ENCODE peak calls at places on chromosomes 6 and 20, in eight cellular contexts. One of them, this sample, is unnamed.

GRCh38 chr6:32972353-32973143 is 4.2 kb downstream of the BRD2 start:
- DNase-seq in fibroblast of the aortic adventitia: no peak
- DNase-seq in H1: no peak
- DNase-seq in keratinocyte: no peak
- DNase-seq in foreskin fibroblast: peak
- DNase-seq in AG04450: no peak
- DNase-seq in HCT116: no peak
- DNase-seq in thoracic aorta: no peak
- DNase-seq in this sample: no peak

GRCh38 chr20:21077809-21078345 is 28.3 kb downstream of the LINC00237 start:
- DNase-seq in foreskin fibroblast: no peak
- DNase-seq in fibroblast of the aortic adventitia: no peak
- DNase-seq in H1: no peak
- DNase-seq in thoracic aorta: no peak
- DNase-seq in keratinocyte: no peak
- DNase-seq in HCT116: no peak
- DNase-seq in AG04450: no peak
- DNase-seq in this sample: no peak

GRCh38 chr20:31751126-31751525 is 12.0 kb downstream of the TPX2 start:
- DNase-seq in H1: no peak
- DNase-seq in AG04450: peak
- DNase-seq in HCT116: no peak
- DNase-seq in thoracic aorta: no peak
- DNase-seq in keratinocyte: no peak
- DNase-seq in fibroblast of the aortic adventitia: peak
- DNase-seq in foreskin fibroblast: peak
- DNase-seq in this sample: no peak

GRCh38 chr6:44044154-44044539 is 83.1 kb downstream of the MRPL14 start:
- DNase-seq in AG04450: no peak
- DNase-seq in HCT116: no peak
- DNase-seq in foreskin fibroblast: no peak
- DNase-seq in fibroblast of the aortic adventitia: no peak
- DNase-seq in thoracic aorta: no peak
- DNase-seq in H1: no peak
- DNase-seq in keratinocyte: no peak
- DNase-seq in this sample: no peak

GRCh38 chr20:50588034-50588736 is 78.0 kb downstream of the PTPN1 start:
- DNase-seq in foreskin fibroblast: peak
- DNase-seq in keratinocyte: peak
- DNase-seq in H1: no peak
- DNase-seq in AG04450: no peak
- DNase-seq in thoracic aorta: no peak
- DNase-seq in fibroblast of the aortic adventitia: peak
- DNase-seq in HCT116: peak
- DNase-seq in this sample: no peak

GRCh38 chr6:111692327-111693164 is 86.9 kb upstream of the TRAF3IP2 start:
- DNase-seq in thoracic aorta: no peak
- DNase-seq in AG04450: no peak
- DNase-seq in H1: no peak
- DNase-seq in HCT116: no peak
- DNase-seq in fibroblast of the aortic adventitia: no peak
- DNase-seq in keratinocyte: no peak
- DNase-seq in foreskin fibroblast: peak
- DNase-seq in this sample: no peak

GRCh38 chr20:8829232-8829631 is 239.7 kb upstream of the PLCB4 start:
- DNase-seq in fibroblast of the aortic adventitia: no peak
- DNase-seq in HCT116: no peak
- DNase-seq in foreskin fibroblast: peak
- DNase-seq in H1: no peak
- DNase-seq in keratinocyte: no peak
- DNase-seq in thoracic aorta: no peak
- DNase-seq in AG04450: no peak
- DNase-seq in this sample: no peak

GRCh38 chr20:32386091-32386490 is 28.0 kb downstream of the ASXL1 start:
- DNase-seq in thoracic aorta: no peak
- DNase-seq in foreskin fibroblast: no peak
- DNase-seq in keratinocyte: no peak
- DNase-seq in H1: no peak
- DNase-seq in AG04450: no peak
- DNase-seq in HCT116: no peak
- DNase-seq in fibroblast of the aortic adventitia: peak
- DNase-seq in this sample: no peak

GRCh38 chr6:105794263-105794662 is 291.9 kb upstream of the PRDM1 start:
- DNase-seq in fibroblast of the aortic adventitia: peak
- DNase-seq in AG04450: no peak
- DNase-seq in thoracic aorta: no peak
- DNase-seq in HCT116: no peak
- DNase-seq in keratinocyte: no peak
- DNase-seq in H1: no peak
- DNase-seq in foreskin fibroblast: peak
- DNase-seq in this sample: no peak

GRCh38 chr6:119612176-119612870 is 262.8 kb upstream of the MAN1A1 start:
- DNase-seq in foreskin fibroblast: peak
- DNase-seq in keratinocyte: no peak
- DNase-seq in HCT116: no peak
- DNase-seq in H1: no peak
- DNase-seq in AG04450: no peak
- DNase-seq in fibroblast of the aortic adventitia: peak
- DNase-seq in thoracic aorta: no peak
- DNase-seq in this sample: no peak

GRCh38 chr6:139338845-139339244 is 35.6 kb downstream of the CITED2 start:
- DNase-seq in H1: no peak
- DNase-seq in thoracic aorta: no peak
- DNase-seq in HCT116: no peak
- DNase-seq in keratinocyte: no peak
- DNase-seq in fibroblast of the aortic adventitia: peak
- DNase-seq in AG04450: no peak
- DNase-seq in foreskin fibroblast: peak
- DNase-seq in this sample: no peak

GRCh38 chr6:135162678-135163439 is 18.2 kb upstream of the MYB start:
- DNase-seq in foreskin fibroblast: peak
- DNase-seq in keratinocyte: peak
- DNase-seq in fibroblast of the aortic adventitia: peak
- DNase-seq in AG04450: no peak
- DNase-seq in H1: peak
- DNase-seq in HCT116: peak
- DNase-seq in thoracic aorta: no peak
- DNase-seq in this sample: no peak

GRCh38 chr6:134111062-134111677 is 58.7 kb upstream of the SLC2A12 start:
- DNase-seq in thoracic aorta: no peak
- DNase-seq in keratinocyte: peak
- DNase-seq in foreskin fibroblast: peak
- DNase-seq in HCT116: peak
- DNase-seq in AG04450: no peak
- DNase-seq in fibroblast of the aortic adventitia: peak
- DNase-seq in H1: no peak
- DNase-seq in this sample: peak

GRCh38 chr6:134117409-134117808 is 65.0 kb upstream of the SLC2A12 start:
- DNase-seq in foreskin fibroblast: peak
- DNase-seq in HCT116: no peak
- DNase-seq in H1: no peak
- DNase-seq in thoracic aorta: no peak
- DNase-seq in fibroblast of the aortic adventitia: no peak
- DNase-seq in AG04450: no peak
- DNase-seq in keratinocyte: no peak
- DNase-seq in this sample: no peak

GRCh38 chr6:134115715-134116074 is 63.3 kb upstream of the SLC2A12 start:
- DNase-seq in foreskin fibroblast: no peak
- DNase-seq in thoracic aorta: no peak
- DNase-seq in keratinocyte: no peak
- DNase-seq in fibroblast of the aortic adventitia: no peak
- DNase-seq in H1: no peak
- DNase-seq in AG04450: no peak
- DNase-seq in HCT116: no peak
- DNase-seq in this sample: no peak

GRCh38 chr6:134114489-134114888 is 62.1 kb upstream of the SLC2A12 start:
- DNase-seq in thoracic aorta: no peak
- DNase-seq in foreskin fibroblast: no peak
- DNase-seq in HCT116: no peak
- DNase-seq in keratinocyte: no peak
- DNase-seq in AG04450: no peak
- DNase-seq in H1: no peak
- DNase-seq in fibroblast of the aortic adventitia: no peak
- DNase-seq in this sample: no peak

DNA sequence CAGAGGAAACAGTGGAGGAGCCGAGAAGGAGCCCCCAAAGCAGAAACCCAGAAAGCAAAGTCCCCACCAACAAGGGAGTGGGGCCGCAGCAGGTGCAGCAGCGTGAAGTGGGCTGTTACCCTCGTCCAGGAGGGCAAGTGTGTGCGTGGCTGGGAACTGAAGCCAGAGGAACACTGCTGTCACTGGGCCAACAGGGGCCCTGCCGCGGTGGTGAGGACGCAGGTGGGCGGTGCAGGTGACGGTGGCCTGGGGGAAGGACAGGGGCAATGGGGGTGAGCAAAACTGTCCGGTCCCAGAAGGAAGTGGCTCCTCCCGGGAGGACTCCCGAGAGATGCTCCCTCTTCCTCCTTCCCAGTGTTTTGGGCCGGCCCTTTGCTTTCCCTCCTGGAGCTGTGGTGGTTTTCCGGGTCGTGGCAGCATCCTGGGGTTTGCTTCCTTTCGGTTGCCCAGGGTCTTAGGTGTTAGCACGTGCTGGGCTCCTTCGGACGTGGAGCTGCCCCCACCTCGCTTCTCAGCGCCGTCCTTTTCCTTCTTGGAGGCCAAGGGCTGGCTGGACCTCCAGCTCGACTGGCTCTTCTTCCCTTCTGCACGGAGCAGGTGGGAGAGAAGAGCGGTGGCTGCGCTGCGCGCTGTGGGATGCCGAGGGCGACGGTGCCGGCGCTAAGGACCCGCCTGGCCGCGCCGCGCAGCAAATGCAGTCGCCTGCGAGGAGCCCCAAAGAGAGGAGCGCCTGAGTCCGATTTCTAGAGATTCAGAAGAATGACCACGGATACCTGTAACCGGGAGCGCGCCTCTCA is 62.7 kb upstream of the SLC2A12 start:
- DNase-seq in AG04450: no peak
- DNase-seq in fibroblast of the aortic adventitia: no peak
- DNase-seq in thoracic aorta: no peak
- DNase-seq in H1: no peak
- DNase-seq in foreskin fibroblast: no peak
- DNase-seq in keratinocyte: no peak
- DNase-seq in HCT116: no peak
- DNase-seq in this sample: no peak
- H3K4me3 ChIP-seq in AG04450: no peak
- H3K4me3 ChIP-seq in fibroblast of the aortic adventitia: no peak
- H3K4me3 ChIP-seq in thoracic aorta: peak
- H3K4me3 ChIP-seq in H1: no peak
- H3K4me3 ChIP-seq in foreskin fibroblast: no peak
- H3K4me3 ChIP-seq in keratinocyte: no peak
- H3K4me3 ChIP-seq in HCT116: no peak
- H3K4me3 ChIP-seq in this sample: no peak

GRCh38 chr6:3887150-3887700 is 38.1 kb downstream of the FAM50B start:
- DNase-seq in fibroblast of the aortic adventitia: peak
- DNase-seq in HCT116: no peak
- DNase-seq in keratinocyte: no peak
- DNase-seq in H1: no peak
- DNase-seq in thoracic aorta: no peak
- DNase-seq in AG04450: no peak
- DNase-seq in foreskin fibroblast: peak
- DNase-seq in this sample: no peak
- TF ChIP-seq CTCF in fibroblast of the aortic adventitia: peak
- TF ChIP-seq CTCF in HCT116: peak
- TF ChIP-seq CTCF in keratinocyte: peak
- TF ChIP-seq CTCF in H1: no peak
- TF ChIP-seq CTCF in thoracic aorta: peak
- TF ChIP-seq CTCF in AG04450: peak
- TF ChIP-seq CTCF in foreskin fibroblast: peak
- TF ChIP-seq CTCF in this sample: peak

GRCh38 chr6:18674346-18674745 is 287.2 kb downstream of the RNF144B start:
- DNase-seq in fibroblast of the aortic adventitia: no peak
- DNase-seq in keratinocyte: no peak
- DNase-seq in H1: no peak
- DNase-seq in HCT116: no peak
- DNase-seq in thoracic aorta: no peak
- DNase-seq in AG04450: no peak
- DNase-seq in foreskin fibroblast: no peak
- DNase-seq in this sample: no peak

GRCh38 chr6:18667612-18668011 is 280.5 kb downstream of the RNF144B start:
- DNase-seq in thoracic aorta: no peak
- DNase-seq in fibroblast of the aortic adventitia: no peak
- DNase-seq in keratinocyte: no peak
- DNase-seq in foreskin fibroblast: no peak
- DNase-seq in AG04450: no peak
- DNase-seq in HCT116: no peak
- DNase-seq in H1: no peak
- DNase-seq in this sample: no peak

DNA sequence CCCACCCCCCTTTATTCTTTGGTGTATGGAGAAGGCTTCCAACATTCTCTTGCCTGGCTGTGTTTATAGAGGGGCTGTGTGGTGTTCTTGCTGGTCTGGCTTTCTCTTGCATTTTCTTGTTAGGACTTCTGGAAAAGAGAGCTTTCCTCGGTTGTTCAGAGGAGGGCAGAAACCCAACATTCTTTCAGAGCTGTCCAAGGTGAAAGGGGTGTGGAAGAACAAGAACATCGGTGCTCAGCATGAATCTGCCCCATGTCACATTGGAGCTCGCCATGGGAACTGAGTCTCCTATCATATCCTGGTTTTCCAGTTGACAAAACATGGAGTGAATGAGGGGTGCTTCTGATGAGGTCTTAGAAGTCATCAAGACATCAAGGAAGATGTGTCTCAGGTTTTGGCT is 281.8 kb downstream of the RNF144B start:
- DNase-seq in HCT116: no peak
- DNase-seq in AG04450: no peak
- DNase-seq in keratinocyte: no peak
- DNase-seq in foreskin fibroblast: no peak
- DNase-seq in fibroblast of the aortic adventitia: no peak
- DNase-seq in thoracic aorta: no peak
- DNase-seq in H1: no peak
- DNase-seq in this sample: no peak
- H3K4me3 ChIP-seq in HCT116: no peak
- H3K4me3 ChIP-seq in AG04450: no peak
- H3K4me3 ChIP-seq in keratinocyte: no peak
- H3K4me3 ChIP-seq in foreskin fibroblast: no peak
- H3K4me3 ChIP-seq in fibroblast of the aortic adventitia: no peak
- H3K4me3 ChIP-seq in thoracic aorta: no peak
- H3K4me3 ChIP-seq in H1: no peak
- H3K4me3 ChIP-seq in this sample: no peak

DNA sequence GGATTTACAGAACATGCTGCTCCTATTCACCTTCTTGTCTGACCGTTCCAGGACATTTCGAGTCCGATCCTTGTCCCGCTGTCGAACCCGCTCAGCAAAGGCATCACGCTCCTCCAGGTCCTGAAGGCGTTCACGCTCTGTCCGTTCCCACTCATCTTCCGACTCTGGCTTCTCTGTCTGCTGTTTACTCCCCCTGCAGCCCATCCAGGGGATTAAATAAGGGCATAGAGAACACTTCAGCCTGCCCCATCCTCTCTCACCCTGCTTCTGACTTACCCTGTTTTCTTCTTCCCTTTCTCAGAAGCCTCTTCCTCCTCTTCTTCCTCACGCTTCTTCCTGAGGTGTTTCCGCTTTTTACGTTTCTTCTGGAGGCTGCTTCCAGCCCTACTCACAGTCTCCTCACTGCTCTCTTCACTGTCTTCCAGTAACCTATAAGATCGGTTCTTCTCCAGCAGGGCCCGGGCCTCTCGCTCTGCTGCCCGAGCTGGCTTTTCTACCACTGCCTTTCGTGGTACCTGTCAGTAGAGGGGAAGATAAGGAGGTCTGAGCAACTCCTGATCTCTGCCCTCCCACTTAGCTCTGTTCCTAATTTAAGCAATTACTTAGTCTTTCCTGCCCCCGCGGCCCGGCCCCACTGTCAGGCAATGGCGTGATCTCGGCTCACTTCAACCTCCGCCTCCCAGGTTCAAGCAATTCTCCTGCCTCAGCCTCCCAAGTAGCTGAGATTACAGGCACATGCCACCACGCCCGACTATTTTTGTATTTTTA is 1.9 kb downstream of the DHX16 start:
- DNase-seq in fibroblast of the aortic adventitia: no peak
- DNase-seq in HCT116: no peak
- DNase-seq in keratinocyte: no peak
- DNase-seq in H1: no peak
- DNase-seq in thoracic aorta: no peak
- DNase-seq in AG04450: no peak
- DNase-seq in foreskin fibroblast: no peak
- DNase-seq in this sample: no peak
- TF ChIP-seq CTCF in fibroblast of the aortic adventitia: peak
- TF ChIP-seq CTCF in HCT116: peak
- TF ChIP-seq CTCF in keratinocyte: peak
- TF ChIP-seq CTCF in H1: no peak
- TF ChIP-seq CTCF in thoracic aorta: no peak
- TF ChIP-seq CTCF in AG04450: peak
- TF ChIP-seq CTCF in foreskin fibroblast: no peak
- TF ChIP-seq CTCF in this sample: no peak